ENCODE peak calls at places on chromosomes 1 and 21, in eight cellular contexts. One of them, this sample, is unnamed.

GRCh38 chr1:234862944-234863515 is 253.1 kb upstream of the IRF2BP2 start:
- DNase-seq in HFF-Myc: peak; percentile 41
- DNase-seq in left ventricle myocardium inferior: peak; percentile 80
- DNase-seq in thoracic aorta: peak; percentile 56
- DNase-seq in HCT116: no peak
- DNase-seq in cardiac muscle cell: peak; percentile 75
- DNase-seq in AG09309: no peak
- DNase-seq in cardiac fibroblast: peak; percentile 84
- DNase-seq in this sample: peak; percentile 81

GRCh38 chr1:232923739-232924386 is 26.5 kb upstream of the NTPCR start:
- DNase-seq in HFF-Myc: no peak
- DNase-seq in left ventricle myocardium inferior: no peak
- DNase-seq in thoracic aorta: no peak
- DNase-seq in HCT116: no peak
- DNase-seq in cardiac muscle cell: no peak
- DNase-seq in AG09309: no peak
- DNase-seq in cardiac fibroblast: no peak
- DNase-seq in this sample: peak; percentile 75

GRCh38 chr1:23343246-23344110 is 606 bp downstream of the HNRNPR start:
- DNase-seq in HFF-Myc: no peak
- DNase-seq in left ventricle myocardium inferior: no peak
- DNase-seq in thoracic aorta: no peak
- DNase-seq in HCT116: no peak
- DNase-seq in cardiac muscle cell: peak; percentile 58
- DNase-seq in AG09309: no peak
- DNase-seq in cardiac fibroblast: peak; percentile 46
- DNase-seq in this sample: peak; percentile 52

GRCh38 chr1:180167721-180168467 is 13.2 kb downstream of the QSOX1 start:
- DNase-seq in HFF-Myc: no peak
- DNase-seq in left ventricle myocardium inferior: no peak
- DNase-seq in thoracic aorta: no peak
- DNase-seq in HCT116: peak; percentile 80
- DNase-seq in cardiac muscle cell: no peak
- DNase-seq in AG09309: no peak
- DNase-seq in cardiac fibroblast: no peak
- DNase-seq in this sample: no peak

GRCh38 chr21:44887807-44888580 is 14.5 kb upstream of the PTTG1IP start:
- DNase-seq in HFF-Myc: no peak
- DNase-seq in left ventricle myocardium inferior: peak; percentile 14
- DNase-seq in thoracic aorta: no peak
- DNase-seq in HCT116: no peak
- DNase-seq in cardiac muscle cell: no peak
- DNase-seq in AG09309: no peak
- DNase-seq in cardiac fibroblast: no peak
- DNase-seq in this sample: no peak

GRCh38 chr1:31591425-31592093 is 15.2 kb downstream of the TINAGL1 start:
- DNase-seq in HFF-Myc: no peak
- DNase-seq in left ventricle myocardium inferior: no peak
- DNase-seq in thoracic aorta: peak; percentile 73
- DNase-seq in HCT116: no peak
- DNase-seq in cardiac muscle cell: no peak
- DNase-seq in AG09309: no peak
- DNase-seq in cardiac fibroblast: no peak
- DNase-seq in this sample: peak; percentile 79

GRCh38 chr1:23424171-23424959 is at the start of gene TCEA3:
- DNase-seq in HFF-Myc: no peak
- DNase-seq in left ventricle myocardium inferior: peak; percentile 68
- DNase-seq in thoracic aorta: no peak
- DNase-seq in HCT116: no peak
- DNase-seq in cardiac muscle cell: no peak
- DNase-seq in AG09309: no peak
- DNase-seq in cardiac fibroblast: no peak
- DNase-seq in this sample: no peak

GRCh38 chr1:180603850-180604226 is 28.0 kb upstream of the XPR1 start:
- DNase-seq in HFF-Myc: no peak
- DNase-seq in left ventricle myocardium inferior: no peak
- DNase-seq in thoracic aorta: no peak
- DNase-seq in HCT116: no peak
- DNase-seq in cardiac muscle cell: no peak
- DNase-seq in AG09309: no peak
- DNase-seq in cardiac fibroblast: no peak
- DNase-seq in this sample: no peak

GRCh38 chr1:64471724-64472276 is 1.9 kb downstream of the CACHD1 start:
- DNase-seq in HFF-Myc: no peak
- DNase-seq in left ventricle myocardium inferior: no peak
- DNase-seq in thoracic aorta: no peak
- DNase-seq in HCT116: no peak
- DNase-seq in cardiac muscle cell: no peak
- DNase-seq in AG09309: no peak
- DNase-seq in cardiac fibroblast: no peak
- DNase-seq in this sample: no peak

GRCh38 chr1:90719321-90720136 is 2.4 kb upstream of the BARHL2 start:
- DNase-seq in HFF-Myc: no peak
- DNase-seq in left ventricle myocardium inferior: no peak
- DNase-seq in thoracic aorta: no peak
- DNase-seq in HCT116: no peak
- DNase-seq in cardiac muscle cell: no peak
- DNase-seq in AG09309: no peak
- DNase-seq in cardiac fibroblast: no peak
- DNase-seq in this sample: no peak

GRCh38 chr1:19872190-19872589 is 10.0 kb upstream of the OTUD3 start:
- DNase-seq in HFF-Myc: no peak
- DNase-seq in left ventricle myocardium inferior: no peak
- DNase-seq in thoracic aorta: no peak
- DNase-seq in HCT116: no peak
- DNase-seq in cardiac muscle cell: no peak
- DNase-seq in AG09309: no peak
- DNase-seq in cardiac fibroblast: no peak
- DNase-seq in this sample: no peak

GRCh38 chr21:34834307-34834706 is 165.5 kb downstream of the CLIC6 start:
- DNase-seq in HFF-Myc: no peak
- DNase-seq in left ventricle myocardium inferior: no peak
- DNase-seq in thoracic aorta: no peak
- DNase-seq in HCT116: no peak
- DNase-seq in cardiac muscle cell: no peak
- DNase-seq in AG09309: no peak
- DNase-seq in cardiac fibroblast: no peak
- DNase-seq in this sample: no peak

GRCh38 chr1:10803971-10804820 is 7.8 kb upstream of the CASZ1 start:
- DNase-seq in HFF-Myc: no peak
- DNase-seq in left ventricle myocardium inferior: no peak
- DNase-seq in thoracic aorta: no peak
- DNase-seq in HCT116: no peak
- DNase-seq in cardiac muscle cell: no peak
- DNase-seq in AG09309: no peak
- DNase-seq in cardiac fibroblast: no peak
- DNase-seq in this sample: no peak

GRCh38 chr1:91877574-91878208 is 8.3 kb downstream of the TGFBR3 start:
- DNase-seq in HFF-Myc: no peak
- DNase-seq in left ventricle myocardium inferior: no peak
- DNase-seq in thoracic aorta: no peak
- DNase-seq in HCT116: no peak
- DNase-seq in cardiac muscle cell: peak; percentile 32
- DNase-seq in AG09309: no peak
- DNase-seq in cardiac fibroblast: no peak
- DNase-seq in this sample: no peak

GRCh38 chr1:47309427-47309826 is 4.5 kb downstream of the STIL start:
- DNase-seq in HFF-Myc: no peak
- DNase-seq in left ventricle myocardium inferior: no peak
- DNase-seq in thoracic aorta: no peak
- DNase-seq in HCT116: no peak
- DNase-seq in cardiac muscle cell: no peak
- DNase-seq in AG09309: no peak
- DNase-seq in cardiac fibroblast: no peak
- DNase-seq in this sample: no peak

GRCh38 chr1:244154882-244155531 is 103.9 kb downstream of the ZBTB18 start:
- DNase-seq in HFF-Myc: no peak
- DNase-seq in left ventricle myocardium inferior: no peak
- DNase-seq in thoracic aorta: no peak
- DNase-seq in HCT116: no peak
- DNase-seq in cardiac muscle cell: no peak
- DNase-seq in AG09309: no peak
- DNase-seq in cardiac fibroblast: no peak
- DNase-seq in this sample: no peak

GRCh38 chr1:39539252-39539790 is 37.3 kb downstream of the PABPC4 start:
- DNase-seq in HFF-Myc: peak; percentile 36
- DNase-seq in left ventricle myocardium inferior: peak; percentile 57
- DNase-seq in thoracic aorta: peak; percentile 31
- DNase-seq in HCT116: peak; percentile 49
- DNase-seq in cardiac muscle cell: peak; percentile 84
- DNase-seq in AG09309: peak; percentile 37
- DNase-seq in cardiac fibroblast: peak; percentile 86
- DNase-seq in this sample: peak; percentile 12

GRCh38 chr1:166588741-166589140 is 250.5 kb upstream of the POGK start:
- DNase-seq in HFF-Myc: no peak
- DNase-seq in left ventricle myocardium inferior: no peak
- DNase-seq in thoracic aorta: no peak
- DNase-seq in HCT116: no peak
- DNase-seq in cardiac muscle cell: no peak
- DNase-seq in AG09309: no peak
- DNase-seq in cardiac fibroblast: no peak
- DNase-seq in this sample: no peak

GRCh38 chr1:17433261-17433660 is 6.2 kb downstream of the RCC2 start:
- DNase-seq in HFF-Myc: no peak
- DNase-seq in left ventricle myocardium inferior: no peak
- DNase-seq in thoracic aorta: no peak
- DNase-seq in HCT116: no peak
- DNase-seq in cardiac muscle cell: no peak
- DNase-seq in AG09309: no peak
- DNase-seq in cardiac fibroblast: no peak
- DNase-seq in this sample: no peak

DNA sequence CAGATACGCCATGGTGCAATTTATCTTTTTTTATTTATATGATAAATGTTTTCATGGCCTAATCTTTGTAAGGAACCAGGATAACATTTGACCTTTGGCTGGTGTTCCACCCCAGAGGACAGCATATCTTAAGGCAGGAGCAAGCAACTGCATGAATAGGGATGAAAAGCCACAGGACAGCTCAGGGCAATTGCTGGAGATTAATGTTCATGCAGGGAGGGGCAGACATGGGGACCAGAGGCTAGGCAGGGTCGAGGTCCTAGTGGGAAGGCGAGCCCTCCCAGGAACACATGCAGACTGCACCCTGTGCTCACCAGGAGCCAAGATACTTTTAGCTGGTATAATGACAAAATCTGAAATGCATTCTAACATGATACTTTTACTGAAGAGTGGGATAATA is 74.4 kb upstream of the HAO2 start:
- DNase-seq in HFF-Myc: no peak
- DNase-seq in left ventricle myocardium inferior: no peak
- DNase-seq in thoracic aorta: no peak
- DNase-seq in HCT116: no peak
- DNase-seq in cardiac muscle cell: no peak
- DNase-seq in AG09309: no peak
- DNase-seq in cardiac fibroblast: no peak
- DNase-seq in this sample: no peak
- H3K4me3 ChIP-seq in HFF-Myc: no peak overlapping the region
- H3K4me3 ChIP-seq in left ventricle myocardium inferior: no peak overlapping the region
- H3K4me3 ChIP-seq in thoracic aorta: no peak overlapping the region
- H3K4me3 ChIP-seq in HCT116: no peak overlapping the region
- H3K4me3 ChIP-seq in cardiac muscle cell: no peak overlapping the region
- H3K4me3 ChIP-seq in AG09309: no peak overlapping the region
- H3K4me3 ChIP-seq in cardiac fibroblast: no peak overlapping the region
- H3K4me3 ChIP-seq in this sample: no peak overlapping the region

GRCh38 chr1:109197163-109198042 is 16.3 kb upstream of the SARS1 start:
- DNase-seq in HFF-Myc: peak; percentile 86
- DNase-seq in left ventricle myocardium inferior: peak; percentile 20
- DNase-seq in thoracic aorta: peak; percentile 12
- DNase-seq in HCT116: peak; percentile 69
- DNase-seq in cardiac muscle cell: peak; percentile 96
- DNase-seq in AG09309: peak; percentile 97
- DNase-seq in cardiac fibroblast: peak; percentile 97
- DNase-seq in this sample: peak; percentile 97

GRCh38 chr1:109198745-109199144 is 15.0 kb upstream of the SARS1 start:
- DNase-seq in HFF-Myc: no peak
- DNase-seq in left ventricle myocardium inferior: no peak
- DNase-seq in thoracic aorta: no peak
- DNase-seq in HCT116: no peak
- DNase-seq in cardiac muscle cell: peak; percentile 43
- DNase-seq in AG09309: no peak
- DNase-seq in cardiac fibroblast: no peak
- DNase-seq in this sample: no peak

GRCh38 chr1:109199710-109200109 is 14.0 kb upstream of the SARS1 start:
- DNase-seq in HFF-Myc: no peak
- DNase-seq in left ventricle myocardium inferior: no peak
- DNase-seq in thoracic aorta: no peak
- DNase-seq in HCT116: no peak
- DNase-seq in cardiac muscle cell: no peak
- DNase-seq in AG09309: no peak
- DNase-seq in cardiac fibroblast: no peak
- DNase-seq in this sample: no peak

GRCh38 chr1:109201123-109201703 is 12.5 kb upstream of the SARS1 start:
- DNase-seq in HFF-Myc: peak; percentile 51
- DNase-seq in left ventricle myocardium inferior: no peak
- DNase-seq in thoracic aorta: no peak
- DNase-seq in HCT116: no peak
- DNase-seq in cardiac muscle cell: peak; percentile 78
- DNase-seq in AG09309: peak; percentile 73
- DNase-seq in cardiac fibroblast: peak; percentile 77
- DNase-seq in this sample: no peak

GRCh38 chr1:109198043-109198695 is 15.5 kb upstream of the SARS1 start:
- DNase-seq in HFF-Myc: peak; percentile 52
- DNase-seq in left ventricle myocardium inferior: no peak
- DNase-seq in thoracic aorta: peak; percentile 23
- DNase-seq in HCT116: no peak
- DNase-seq in cardiac muscle cell: peak; percentile 85
- DNase-seq in AG09309: peak; percentile 71
- DNase-seq in cardiac fibroblast: peak; percentile 86
- DNase-seq in this sample: peak; percentile 66
- TF ChIP-seq CTCF in HFF-Myc: no peak
- TF ChIP-seq CTCF in left ventricle myocardium inferior: no peak
- TF ChIP-seq CTCF in thoracic aorta: no peak
- TF ChIP-seq CTCF in HCT116: no peak
- TF ChIP-seq CTCF in cardiac muscle cell: no peak
- TF ChIP-seq CTCF in AG09309: no peak
- TF ChIP-seq CTCF in cardiac fibroblast: no peak
- TF ChIP-seq CTCF in this sample: no peak

DNA sequence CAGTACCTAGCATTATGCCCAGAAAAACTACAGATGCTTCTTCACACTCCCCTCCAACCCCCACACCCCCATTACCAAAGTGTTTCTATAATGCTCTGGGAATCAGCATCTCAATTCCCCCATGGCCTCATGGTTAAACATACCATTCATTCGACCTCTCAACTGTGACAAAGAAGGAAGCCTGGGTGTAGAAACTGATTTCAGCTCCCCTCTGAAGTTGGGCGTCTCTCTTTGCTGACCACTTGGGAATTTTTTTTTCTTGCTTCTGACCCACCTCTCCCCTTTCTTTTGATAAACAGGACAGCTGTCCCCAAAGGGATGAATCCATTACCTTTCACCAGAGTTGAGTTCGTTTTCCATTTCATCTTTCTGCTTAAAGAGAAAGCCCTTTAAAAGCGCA is 116.4 kb upstream of the HOOK1 start:
- DNase-seq in HFF-Myc: no peak
- DNase-seq in left ventricle myocardium inferior: no peak
- DNase-seq in thoracic aorta: no peak
- DNase-seq in HCT116: no peak
- DNase-seq in cardiac muscle cell: no peak
- DNase-seq in AG09309: no peak
- DNase-seq in cardiac fibroblast: no peak
- DNase-seq in this sample: no peak
- H3K4me3 ChIP-seq in HFF-Myc: no peak overlapping the region
- H3K4me3 ChIP-seq in left ventricle myocardium inferior: no peak overlapping the region
- H3K4me3 ChIP-seq in thoracic aorta: peak overlapping the region; percentile 27
- H3K4me3 ChIP-seq in HCT116: no peak overlapping the region
- H3K4me3 ChIP-seq in cardiac muscle cell: no peak overlapping the region
- H3K4me3 ChIP-seq in AG09309: no peak overlapping the region
- H3K4me3 ChIP-seq in cardiac fibroblast: no peak overlapping the region
- H3K4me3 ChIP-seq in this sample: no peak overlapping the region

GRCh38 chr1:183227963-183228649 is 42.0 kb downstream of the LAMC2 start:
- DNase-seq in HFF-Myc: no peak
- DNase-seq in left ventricle myocardium inferior: peak; percentile 36
- DNase-seq in thoracic aorta: no peak
- DNase-seq in HCT116: peak; percentile 26
- DNase-seq in cardiac muscle cell: peak; percentile 70
- DNase-seq in AG09309: no peak
- DNase-seq in cardiac fibroblast: peak; percentile 69
- DNase-seq in this sample: no peak
- TF ChIP-seq CTCF in HFF-Myc: peak; percentile 81
- TF ChIP-seq CTCF in left ventricle myocardium inferior: peak; percentile 89
- TF ChIP-seq CTCF in thoracic aorta: peak; percentile 79
- TF ChIP-seq CTCF in HCT116: peak; percentile 80
- TF ChIP-seq CTCF in cardiac muscle cell: peak; percentile 87
- TF ChIP-seq CTCF in AG09309: peak; percentile 73
- TF ChIP-seq CTCF in cardiac fibroblast: peak; percentile 91
- TF ChIP-seq CTCF in this sample: peak; percentile 83